ENCODE peak calls at places on chromosomes 11 and 22, in seven cellular contexts. C is GM12891, S is EH, N is Calu3, D is substantia nigra, P is germinal center, I is PC-3. X is an unnamed sample.

GRCh38 chr11:69647761-69648497 is 7.0 kb downstream of the CCND1 start:
- DNase-seq in C (no peak), S (no peak), N (no peak), D (no peak), P (no peak), I (no peak), X (no peak)

GRCh38 chr22:38080847-38081635 is 2.9 kb downstream of the SLC16A8 start:
- DNase-seq in C (no peak), S (peak), N (no peak), D (peak), P (no peak), I (peak), X (peak)

GRCh38 chr11:127651888-127652221 is 651.3 kb upstream of the KIRREL3 start:
- DNase-seq in C (no peak), S (peak), N (no peak), D (no peak), P (no peak), I (peak), X (peak)

GRCh38 chr11:133040289-133040893 is 491.9 kb downstream of the OPCML start:
- DNase-seq in C (no peak), S (peak), N (no peak), D (no peak), P (no peak), I (no peak), X (peak)

GRCh38 chr22:27900153-27900552 is 18.9 kb downstream of the PITPNB start:
- DNase-seq in C (no peak), S (no peak), N (no peak), D (no peak), P (no peak), I (no peak), X (no peak)

GRCh38 chr11:57942808-57943207 is 80.9 kb upstream of the OR9Q1 start:
- DNase-seq in C (no peak), S (no peak), N (no peak), D (no peak), P (no peak), I (no peak), X (no peak)

GRCh38 chr11:77879218-77879617 is 58.3 kb downstream of the AAMDC start:
- DNase-seq in C (peak), S (peak), N (no peak), D (peak), P (no peak), I (no peak), X (peak)

GRCh38 chr11:19919050-19919561 is 206.5 kb downstream of the NAV2 start:
- DNase-seq in C (no peak), S (peak), N (peak), D (peak), P (no peak), I (peak), X (peak)

GRCh38 chr22:36435516-36436415 is 45.7 kb downstream of the TXN2 start:
- DNase-seq in C (no peak), S (no peak), N (peak), D (no peak), P (peak), I (no peak), X (no peak)

X was measured in ELR.